ENCODE peak calls at places on chromosomes 4 and X, in six cellular contexts. K is left lung, P is T-helper 17 cell, I is neural progenitor cell, N is lower lobe of right lung, O is fibroblast of lung. Q is an unnamed sample.

GRCh38 chr4:176792348-176793059 is at the start of gene VEGFC:
- DNase-seq in N (peak; percentile 66), K (peak; percentile 45), P (no peak), O (peak; percentile 77), I (peak; percentile 89), Q (peak; percentile 86)

GRCh38 chr4:33381806-33382205 is 2661.6 kb downstream of the PCDH7 start:
- DNase-seq in K (peak; percentile 34), N (no peak), I (no peak), O (no peak), P (no peak), Q (peak; percentile 20)

GRCh38 chr4:88858752-88859151 is 161.1 kb upstream of the NAP1L5 start:
- DNase-seq in O (no peak), N (no peak), K (no peak), P (no peak), I (no peak), Q (no peak)

GRCh38 chrX:80223922-80224579 is 196.2 kb upstream of the TENT5D start:
- DNase-seq in N (no peak), I (peak; percentile 12), O (no peak), K (no peak), P (no peak), Q (no peak)

GRCh38 chrX:14017399-14017798 is 12.3 kb downstream of the GEMIN8 start:
- DNase-seq in O (no peak), N (no peak), K (no peak), P (no peak), I (no peak), Q (no peak)

GRCh38 chrX:124938715-124939114 is 381.0 kb upstream of the TEX13C start:
- DNase-seq in I (no peak), N (no peak), K (no peak), O (no peak), P (no peak), Q (no peak)

GRCh38 chrX:72141372-72142004 is 9.8 kb upstream of the RTL5 start:
- DNase-seq in P (no peak), I (no peak), K (no peak), N (no peak), O (no peak), Q (no peak)

GRCh38 chr4:77169496-77169895 is 12.5 kb downstream of the CCNG2 start:
- DNase-seq in I (peak; percentile 64), K (no peak), N (no peak), P (no peak), O (peak; percentile 58), Q (peak; percentile 52)

GRCh38 chrX:66030505-66031317 is 9.2 kb downstream of the VSIG4 start:
- DNase-seq in O (no peak), P (no peak), I (peak; percentile 47), N (no peak), K (no peak), Q (peak; percentile 30)

GRCh38 chr4:77240469-77241066 is 83.6 kb downstream of the CCNG2 start:
- DNase-seq in K (peak; percentile 55), I (peak; percentile 89), N (peak; percentile 63), P (peak; percentile 12), O (peak; percentile 35), Q (peak; percentile 84)

GRCh38 chr4:12458621-12459020 is 1025.5 kb downstream of the RAB28 start:
- DNase-seq in K (no peak), I (no peak), O (no peak), P (no peak), N (no peak), Q (no peak)

DNA sequence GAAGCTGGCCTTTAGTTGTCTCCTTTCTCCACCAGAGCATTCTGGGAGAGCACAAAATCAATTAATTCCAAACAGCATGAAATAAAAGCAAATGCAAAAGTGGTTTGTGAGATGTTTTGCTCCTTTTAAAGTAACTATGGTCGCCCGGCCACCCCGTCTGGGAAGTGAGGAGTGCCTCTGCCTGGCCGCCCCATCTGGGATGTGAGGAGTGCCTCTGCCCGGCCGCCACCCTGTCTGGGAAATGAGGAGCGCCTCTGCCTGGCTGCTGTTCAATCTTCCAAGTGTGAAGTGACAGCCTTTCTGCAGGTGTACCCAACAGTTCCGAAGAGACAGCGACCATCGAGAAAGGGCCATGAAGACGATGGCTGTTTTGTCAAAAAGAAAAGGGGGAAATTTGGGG is 381.3 kb upstream of the FGF16 start:
- DNase-seq in P (no peak), I (no peak), N (no peak), O (no peak), K (no peak), Q (no peak)
- H3K9me3 ChIP-seq in P (no peaks in the 10 kb centered on the region), I (peaks cover 5% of the 10 kb centered on the region), N (no peaks in the 10 kb centered on the region), O (no peaks in the 10 kb centered on the region), K (no peaks in the 10 kb centered on the region), Q (no peaks in the 10 kb centered on the region)

GRCh38 chrX:40323977-40324376 is 226.2 kb upstream of the BCOR start:
- DNase-seq in N (no peak), K (no peak), O (no peak), P (no peak), I (no peak), Q (no peak)

GRCh38 chrX:40318076-40318475 is 220.3 kb upstream of the BCOR start:
- DNase-seq in N (no peak), O (no peak), K (no peak), P (no peak), I (no peak), Q (no peak)

GRCh38 chrX:40318796-40319195 is 221.0 kb upstream of the BCOR start:
- DNase-seq in I (no peak), O (no peak), K (no peak), N (no peak), P (no peak), Q (no peak)

GRCh38 chrX:40316502-40316901 is 218.7 kb upstream of the BCOR start:
- DNase-seq in O (no peak), P (no peak), K (no peak), I (no peak), N (no peak), Q (no peak)

DNA sequence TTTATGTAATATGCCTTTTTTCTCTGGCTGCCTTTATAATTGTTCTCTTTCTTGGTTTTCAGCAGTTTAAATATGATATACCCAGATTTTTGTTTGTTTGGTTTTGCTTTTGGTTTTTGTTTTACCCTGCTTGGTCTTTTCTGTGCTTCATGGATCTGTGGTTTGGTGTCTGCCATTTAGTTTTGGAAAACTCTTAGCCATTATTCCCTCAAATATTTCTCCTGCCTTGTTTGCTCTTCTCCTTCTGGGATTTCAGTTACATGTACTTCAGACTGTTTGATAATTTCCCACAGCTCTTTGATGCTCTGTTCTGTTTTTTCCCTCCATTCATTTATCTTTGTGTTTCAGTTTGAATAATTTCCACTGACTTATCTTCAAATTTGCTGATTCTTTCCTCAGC is 223.1 kb upstream of the BCOR start:
- DNase-seq in P (no peak), N (no peak), O (no peak), K (no peak), I (no peak), Q (no peak)
- H3K9me3 ChIP-seq in P (peaks cover 6% of the 10 kb centered on the region), N (no peaks in the 10 kb centered on the region), O (no peaks in the 10 kb centered on the region), K (no peaks in the 10 kb centered on the region), I (peaks cover 5% of the 10 kb centered on the region), Q (no peaks in the 10 kb centered on the region)

GRCh38 chr4:18840499-18840898 is 818.9 kb upstream of the LCORL start:
- DNase-seq in P (no peak), N (no peak), I (no peak), O (peak; percentile 35), K (no peak), Q (no peak)
- H3K9me3 ChIP-seq in P (no peaks in the 10 kb centered on the region), N (no peaks in the 10 kb centered on the region), I (no peaks in the 10 kb centered on the region), O (no peaks in the 10 kb centered on the region), K (peaks cover 16% of the 10 kb centered on the region), Q (no peaks in the 10 kb centered on the region)

DNA sequence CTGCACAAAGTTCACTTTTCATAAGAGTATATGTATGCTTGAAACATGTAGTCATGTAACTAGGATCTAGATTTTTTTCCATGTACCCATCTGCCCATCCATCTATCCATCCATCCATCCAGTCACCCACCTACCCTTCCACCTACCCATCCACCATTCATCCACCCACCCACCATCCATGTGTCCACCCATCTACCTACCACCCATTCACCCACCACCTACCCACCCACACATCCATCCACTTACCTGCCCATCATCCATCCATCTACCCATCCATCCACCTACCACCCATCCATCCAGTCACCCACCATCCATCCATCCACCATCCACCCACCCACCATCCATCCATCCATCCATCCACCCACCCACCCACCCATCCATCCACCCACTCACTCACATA is 121.8 kb upstream of the PSAPL1 start:
- DNase-seq in O (no peak), N (no peak), I (no peak), P (no peak), K (no peak), Q (no peak)
- H3K9me3 ChIP-seq in O (peaks cover 2% of the 10 kb centered on the region), N (peaks cover 23% of the 10 kb centered on the region), I (no peaks in the 10 kb centered on the region), P (no peaks in the 10 kb centered on the region), K (peaks cover 38% of the 10 kb centered on the region), Q (no peaks in the 10 kb centered on the region)

GRCh38 chr4:422587-422986 is 76.4 kb downstream of the ZNF721 start:
- DNase-seq in K (no peak), N (no peak), P (no peak), I (no peak), O (no peak), Q (no peak)
- H3K9me3 ChIP-seq in K (peaks cover 100% of the 10 kb centered on the region), N (peaks cover 100% of the 10 kb centered on the region), P (peaks cover 39% of the 10 kb centered on the region), I (peaks cover 54% of the 10 kb centered on the region), O (no peaks in the 10 kb centered on the region), Q (peaks cover 72% of the 10 kb centered on the region)

DNA sequence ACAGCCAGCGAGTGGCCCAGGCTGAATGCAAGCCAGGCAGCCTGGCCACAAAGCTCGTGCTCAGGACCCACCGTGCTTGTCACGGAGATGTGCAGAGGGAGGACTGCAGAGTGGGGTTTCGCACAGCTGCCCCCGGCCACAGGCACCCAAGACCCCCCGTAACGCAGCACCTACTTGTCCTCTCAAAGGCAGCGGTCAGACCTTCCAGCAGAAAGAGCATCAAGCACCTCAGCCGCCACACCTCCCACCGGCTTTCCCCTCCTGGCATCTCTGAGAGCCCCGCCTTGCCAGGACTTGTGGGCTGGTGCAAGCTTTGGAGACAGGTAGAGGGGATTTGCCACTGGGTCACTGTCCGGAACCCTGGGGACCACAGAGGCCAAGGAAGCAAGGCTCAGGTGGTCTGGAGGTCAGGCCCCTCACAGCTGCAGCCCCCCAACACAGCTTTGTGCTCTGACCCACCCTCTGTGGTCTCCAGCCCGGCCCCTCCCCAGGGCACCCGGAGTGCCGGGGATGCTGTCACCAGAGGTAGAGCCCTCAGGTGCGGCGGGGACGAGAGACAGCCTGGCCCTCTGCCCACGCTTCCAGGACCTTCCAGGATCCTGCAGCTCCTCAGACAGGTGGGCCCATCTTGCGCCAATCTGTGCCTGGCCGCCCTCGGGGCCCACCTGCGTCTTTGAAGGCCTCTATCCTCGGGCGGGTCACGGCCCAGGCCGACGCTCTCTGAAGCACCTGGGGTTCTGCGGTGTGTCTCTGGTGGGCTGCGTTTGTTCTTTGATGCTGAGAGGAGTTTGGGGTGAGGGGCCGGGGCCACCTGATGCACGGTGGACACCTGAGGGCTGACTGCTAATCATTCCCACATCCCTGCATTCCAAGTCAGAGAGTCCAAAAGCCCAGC is 34.4 kb upstream of the HMX1 start:
- DNase-seq in O (no peak), N (peak; percentile 38), K (peak; percentile 12), I (no peak), P (no peak), Q (no peak)
- H3K9me3 ChIP-seq in O (no peaks in the 10 kb centered on the region), N (peaks cover 10% of the 10 kb centered on the region), K (peaks cover 22% of the 10 kb centered on the region), I (no peaks in the 10 kb centered on the region), P (no peaks in the 10 kb centered on the region), Q (no peaks in the 10 kb centered on the region)

GRCh38 chr4:184374006-184374405 is 100.3 kb downstream of the IRF2 start:
- DNase-seq in P (no peak), O (no peak), K (no peak), I (no peak), N (no peak), Q (no peak)
- H3K9me3 ChIP-seq in P (no peaks in the 10 kb centered on the region), O (no peaks in the 10 kb centered on the region), K (no peaks in the 10 kb centered on the region), I (no peaks in the 10 kb centered on the region), N (no peaks in the 10 kb centered on the region), Q (no peaks in the 10 kb centered on the region)

Q was measured in hepatocyte.